ENCODE peak calls at places on chromosomes 6 and 20, in eight cellular contexts. A is breast epithelium; Y is ascending aorta; F is mucosa of descending colon; Z is psoas muscle; N is naive thymus-derived CD4-positive, alpha-beta T cell; I is dorsolateral prefrontal cortex; T is heart right ventricle. G is an unnamed sample.

GRCh38 chr20:3483784-3484183 is 13.0 kb downstream of the ATRN start:
- DNase-seq in A (no peak), Y (no peak), F (no peak), Z (no peak), N (no peak), I (no peak), T (no peak), G (no peak)

GRCh38 chr6:108167449-108167903 is 1.7 kb downstream of the NR2E1 start:
- DNase-seq in A (no peak), Y (peak; percentile 52), F (no peak), Z (no peak), N (no peak), I (no peak), T (no peak), G (no peak)

GRCh38 chr6:147029923-147030322 is 174.3 kb upstream of the STXBP5 start:
- DNase-seq in A (no peak), Y (no peak), F (no peak), Z (no peak), N (no peak), I (no peak), T (no peak), G (no peak)

GRCh38 chr6:38164671-38165108 is 345.2 kb downstream of the ZFAND3 start:
- DNase-seq in A (no peak), Y (no peak), F (no peak), Z (no peak), N (no peak), I (no peak), T (no peak), G (no peak)

GRCh38 chr6:16950825-16951495 is 150.9 kb upstream of the STMND1 start:
- DNase-seq in A (no peak), Y (no peak), F (no peak), Z (no peak), N (no peak), I (no peak), T (no peak), G (no peak)

GRCh38 chr6:116352515-116353471 is 18.0 kb upstream of the DSE start:
- DNase-seq in A (no peak), Y (no peak), F (no peak), Z (no peak), N (no peak), I (no peak), T (no peak), G (no peak)

GRCh38 chr20:56460459-56460858 is 8.0 kb upstream of the RTF2 start:
- DNase-seq in A (no peak), Y (no peak), F (no peak), Z (no peak), N (peak; percentile 59), I (no peak), T (no peak), G (no peak)

GRCh38 chr6:118705799-118706481 is 54.5 kb upstream of the CEP85L start:
- DNase-seq in A (no peak), Y (no peak), F (no peak), Z (no peak), N (peak; percentile 13), I (no peak), T (no peak), G (no peak)

GRCh38 chr20:17202030-17202429 is 24.8 kb upstream of the PCSK2 start:
- DNase-seq in A (no peak), Y (no peak), F (no peak), Z (no peak), N (no peak), I (no peak), T (no peak), G (no peak)

GRCh38 chr20:6430381-6430780 is 307.6 kb upstream of the FERMT1 start:
- DNase-seq in A (no peak), Y (no peak), F (no peak), Z (no peak), N (no peak), I (no peak), T (no peak), G (no peak)

GRCh38 chr20:6421321-6422030 is 298.6 kb upstream of the FERMT1 start:
- DNase-seq in A (no peak), Y (no peak), F (no peak), Z (no peak), N (no peak), I (no peak), T (no peak), G (no peak)

DNA sequence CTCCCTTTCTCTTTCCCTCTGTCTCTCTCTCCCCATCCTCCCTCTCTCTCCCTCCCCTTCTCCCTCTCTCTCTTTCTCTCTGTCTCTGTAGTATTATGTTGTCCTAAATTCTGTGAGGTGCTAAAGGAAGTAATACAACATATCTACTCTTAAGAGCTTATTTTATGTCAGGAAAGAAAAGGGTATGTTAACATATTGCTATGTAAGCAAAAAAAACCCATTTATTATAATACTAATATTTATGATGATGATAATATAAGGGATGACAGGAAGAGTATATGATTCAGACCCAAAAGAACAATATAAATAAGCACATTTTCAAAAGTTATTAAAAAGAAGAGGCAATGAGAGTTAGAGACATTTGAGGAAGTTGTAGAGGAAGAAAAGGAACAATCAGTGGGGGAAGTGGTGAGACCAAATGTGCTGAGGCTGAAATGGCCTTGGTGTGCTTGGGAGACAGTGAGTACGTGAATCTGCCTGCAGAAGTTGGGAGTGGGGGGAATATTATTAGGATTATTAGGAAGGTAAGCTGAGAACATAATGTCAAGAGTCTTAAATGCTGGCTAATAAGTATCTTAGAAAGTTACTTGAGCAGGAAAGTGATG is 303.6 kb upstream of the FERMT1 start:
- DNase-seq in A (no peak), Y (no peak), F (no peak), Z (no peak), N (no peak), I (no peak), T (no peak), G (no peak)
- H3K4me3 ChIP-seq in A (no peak overlapping the region), Y (no peak overlapping the region), F (no peak overlapping the region), Z (no peak overlapping the region), N (no peak overlapping the region), I (no peak overlapping the region), T (no peak overlapping the region), G (no peak overlapping the region)

DNA sequence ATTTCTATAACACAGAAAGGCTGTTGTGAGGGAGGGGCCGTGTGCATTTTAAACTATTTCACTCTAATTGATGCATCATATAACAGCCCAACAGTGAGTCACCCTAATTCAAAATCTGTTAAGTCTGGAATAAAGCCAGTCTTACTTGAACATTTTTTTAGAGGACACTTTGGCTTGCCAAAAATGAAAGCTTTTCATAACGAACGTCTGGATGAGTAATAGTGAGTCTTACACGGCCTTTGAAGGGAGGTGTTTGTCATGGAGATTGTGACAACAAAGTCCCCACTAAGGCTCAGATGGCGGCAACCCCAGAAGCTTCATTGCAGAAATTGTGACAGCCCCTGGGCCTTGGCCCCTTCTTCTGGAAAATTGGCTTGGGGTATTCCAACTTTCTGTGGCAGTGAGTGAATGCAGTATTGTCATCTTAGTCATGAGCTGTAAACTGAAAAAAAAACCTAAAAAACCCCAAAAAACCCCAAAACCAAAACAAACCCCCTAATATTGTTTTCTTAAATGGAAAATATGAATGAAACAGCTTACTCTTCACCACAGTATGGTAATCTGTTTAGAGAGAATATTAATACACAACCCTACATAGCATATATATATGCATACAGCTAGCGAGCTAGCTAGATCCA is 92.6 kb upstream of the CLDN20 start:
- DNase-seq in A (no peak), Y (peak; percentile 91), F (no peak), Z (peak; percentile 69), N (peak; percentile 79), I (no peak), T (peak; percentile 55), G (no peak)
- H3K4me3 ChIP-seq in A (no peak overlapping the region), Y (peak overlapping the region; percentile 2), F (no peak overlapping the region), Z (peak overlapping the region; percentile 23), N (peak overlapping the region; percentile 9), I (no peak overlapping the region), T (no peak overlapping the region), G (no peak overlapping the region)

GRCh38 chr6:44222486-44222986 is 859 bp upstream of the SLC29A1 start:
- DNase-seq in A (no peak), Y (no peak), F (no peak), Z (no peak), N (no peak), I (no peak), T (no peak), G (no peak)
- H3K4me3 ChIP-seq in A (peak overlapping the region; percentile 81), Y (peak overlapping the region; percentile 94), F (no peak overlapping the region), Z (peak overlapping the region; percentile 84), N (peak overlapping the region; percentile 60), I (peak overlapping the region; percentile 70), T (peak overlapping the region; percentile 72), G (peak overlapping the region; percentile 67)

GRCh38 chr6:142902636-142903053 is 42.3 kb downstream of the HIVEP2 start:
- DNase-seq in A (no peak), Y (no peak), F (peak; percentile 83), Z (peak; percentile 76), N (peak; percentile 87), I (no peak), T (peak; percentile 48), G (no peak)
- H3K4me3 ChIP-seq in A (no peak overlapping the region), Y (no peak overlapping the region), F (no peak overlapping the region), Z (no peak overlapping the region), N (peak overlapping the region; percentile 26), I (no peak overlapping the region), T (no peak overlapping the region), G (no peak overlapping the region)

GRCh38 chr6:157201083-157201482 is 122.2 kb downstream of the TMEM242 start:
- DNase-seq in A (no peak), Y (peak; percentile 58), F (no peak), Z (no peak), N (no peak), I (no peak), T (no peak), G (no peak)

GRCh38 chr6:157198425-157199279 is 124.7 kb downstream of the TMEM242 start:
- DNase-seq in A (peak; percentile 91), Y (peak; percentile 93), F (peak; percentile 90), Z (peak; percentile 49), N (no peak), I (no peak), T (peak; percentile 77), G (no peak)

GRCh38 chr6:157203312-157203744 is 120.0 kb downstream of the TMEM242 start:
- DNase-seq in A (no peak), Y (no peak), F (no peak), Z (no peak), N (no peak), I (no peak), T (no peak), G (no peak)

GRCh38 chr6:157200117-157200516 is 123.2 kb downstream of the TMEM242 start:
- DNase-seq in A (no peak), Y (peak; percentile 53), F (no peak), Z (no peak), N (no peak), I (no peak), T (no peak), G (no peak)

DNA sequence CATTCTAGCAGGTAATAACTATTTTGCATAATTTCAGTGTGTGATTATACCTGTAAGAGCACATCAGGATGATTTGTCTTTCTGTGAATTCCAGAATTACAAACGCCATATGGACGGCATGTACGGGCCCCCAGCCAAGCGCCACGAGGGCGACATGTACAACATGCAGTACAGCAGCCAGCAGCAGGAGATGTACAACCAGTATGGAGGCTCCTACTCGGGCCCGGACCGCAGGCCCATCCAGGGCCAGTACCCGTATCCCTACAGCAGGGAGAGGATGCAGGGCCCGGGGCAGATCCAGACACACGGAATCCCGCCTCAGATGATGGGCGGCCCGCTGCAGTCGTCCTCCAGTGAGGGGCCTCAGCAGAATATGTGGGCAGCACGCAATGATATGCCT is 122.7 kb downstream of the TMEM242 start:
- DNase-seq in A (no peak), Y (no peak), F (no peak), Z (no peak), N (no peak), I (no peak), T (no peak), G (no peak)
- H3K4me3 ChIP-seq in A (no peak overlapping the region), Y (no peak overlapping the region), F (no peak overlapping the region), Z (no peak overlapping the region), N (no peak overlapping the region), I (no peak overlapping the region), T (no peak overlapping the region), G (no peak overlapping the region)

G was measured in vagina.